ENCODE peak calls at places on chromosomes 1 and 21, in five cellular contexts. One of them, this sample, is unnamed. For H3K27me3, the result is how much of the 10 kb centered on the place peaks cover.

GRCh38 chr1:214584805-214585766 is 17.9 kb upstream of the CENPF start:
- DNase-seq in PC-3: peak
- DNase-seq in NT2/D1: no peak
- DNase-seq in cardiac muscle cell: peak
- DNase-seq in iPS DF 6.9: no peak
- DNase-seq in this sample: no peak

GRCh38 chr1:68112835-68113243 is 62.4 kb upstream of the DIRAS3 start:
- DNase-seq in PC-3: peak
- DNase-seq in NT2/D1: no peak
- DNase-seq in cardiac muscle cell: peak
- DNase-seq in iPS DF 6.9: no peak
- DNase-seq in this sample: peak

GRCh38 chr1:227958617-227959324 is 11.0 kb upstream of the WNT9A start:
- DNase-seq in PC-3: no peak
- DNase-seq in NT2/D1: no peak
- DNase-seq in cardiac muscle cell: no peak
- DNase-seq in iPS DF 6.9: no peak
- DNase-seq in this sample: no peak

GRCh38 chr1:232510367-232511110 is 119.4 kb downstream of the SIPA1L2 start:
- DNase-seq in PC-3: peak
- DNase-seq in NT2/D1: no peak
- DNase-seq in cardiac muscle cell: no peak
- DNase-seq in iPS DF 6.9: no peak
- DNase-seq in this sample: no peak

GRCh38 chr1:232227171-232227740 is 402.7 kb downstream of the SIPA1L2 start:
- DNase-seq in PC-3: no peak
- DNase-seq in NT2/D1: peak
- DNase-seq in cardiac muscle cell: peak
- DNase-seq in iPS DF 6.9: no peak
- DNase-seq in this sample: no peak

GRCh38 chr21:32131960-32132359 is 146.9 kb downstream of the MIS18A start:
- DNase-seq in PC-3: peak
- DNase-seq in NT2/D1: no peak
- DNase-seq in cardiac muscle cell: peak
- DNase-seq in iPS DF 6.9: no peak
- DNase-seq in this sample: peak

GRCh38 chr1:155499953-155500621 is 62.5 kb downstream of the ASH1L start:
- DNase-seq in PC-3: no peak
- DNase-seq in NT2/D1: peak
- DNase-seq in cardiac muscle cell: peak
- DNase-seq in iPS DF 6.9: no peak
- DNase-seq in this sample: no peak

GRCh38 chr1:72283204-72284083 is 1.1 kb upstream of the NEGR1 start:
- DNase-seq in PC-3: peak
- DNase-seq in NT2/D1: peak
- DNase-seq in cardiac muscle cell: peak
- DNase-seq in iPS DF 6.9: no peak
- DNase-seq in this sample: peak

GRCh38 chr21:44285102-44285501 is 574 bp upstream of the AIRE start:
- DNase-seq in PC-3: no peak
- DNase-seq in NT2/D1: no peak
- DNase-seq in cardiac muscle cell: no peak
- DNase-seq in iPS DF 6.9: no peak
- DNase-seq in this sample: no peak

GRCh38 chr21:17688912-17689874 is 76.5 kb upstream of the BTG3 start:
- DNase-seq in PC-3: peak
- DNase-seq in NT2/D1: no peak
- DNase-seq in cardiac muscle cell: peak
- DNase-seq in iPS DF 6.9: no peak
- DNase-seq in this sample: peak

GRCh38 chr1:205314986-205315618 is 6.4 kb downstream of the NUAK2 start:
- DNase-seq in PC-3: no peak
- DNase-seq in NT2/D1: no peak
- DNase-seq in cardiac muscle cell: no peak
- DNase-seq in iPS DF 6.9: no peak
- DNase-seq in this sample: no peak

GRCh38 chr1:55418208-55418607 is 203.0 kb upstream of the USP24 start:
- DNase-seq in PC-3: no peak
- DNase-seq in NT2/D1: no peak
- DNase-seq in cardiac muscle cell: no peak
- DNase-seq in iPS DF 6.9: no peak
- DNase-seq in this sample: no peak

GRCh38 chr1:166920561-166921475 is 44.8 kb upstream of the TADA1 start:
- DNase-seq in PC-3: no peak
- DNase-seq in NT2/D1: no peak
- DNase-seq in cardiac muscle cell: peak
- DNase-seq in iPS DF 6.9: no peak
- DNase-seq in this sample: peak

GRCh38 chr1:178052650-178053461 is 41.0 kb upstream of the RASAL2 start:
- DNase-seq in PC-3: no peak
- DNase-seq in NT2/D1: no peak
- DNase-seq in cardiac muscle cell: peak
- DNase-seq in iPS DF 6.9: no peak
- DNase-seq in this sample: no peak

GRCh38 chr1:232178191-232178590 is 451.7 kb downstream of the SIPA1L2 start:
- DNase-seq in PC-3: peak
- DNase-seq in NT2/D1: no peak
- DNase-seq in cardiac muscle cell: no peak
- DNase-seq in iPS DF 6.9: no peak
- DNase-seq in this sample: no peak

GRCh38 chr1:167520711-167521206 is 2.4 kb upstream of the CD247 start:
- DNase-seq in PC-3: no peak
- DNase-seq in NT2/D1: no peak
- DNase-seq in cardiac muscle cell: no peak
- DNase-seq in iPS DF 6.9: no peak
- DNase-seq in this sample: no peak

GRCh38 chr1:172779501-172779900 is 120.6 kb downstream of the FASLG start:
- DNase-seq in PC-3: no peak
- DNase-seq in NT2/D1: no peak
- DNase-seq in cardiac muscle cell: no peak
- DNase-seq in iPS DF 6.9: no peak
- DNase-seq in this sample: no peak

GRCh38 chr1:47521034-47521871 is 83.4 kb downstream of the FOXD2 start:
- DNase-seq in PC-3: no peak
- DNase-seq in NT2/D1: no peak
- DNase-seq in cardiac muscle cell: no peak
- DNase-seq in iPS DF 6.9: no peak
- DNase-seq in this sample: no peak

GRCh38 chr1:214146523-214146922 is 134.4 kb upstream of the SMYD2 start:
- DNase-seq in PC-3: peak
- DNase-seq in NT2/D1: no peak
- DNase-seq in cardiac muscle cell: no peak
- DNase-seq in iPS DF 6.9: no peak
- DNase-seq in this sample: no peak

GRCh38 chr1:155083865-155084721 is 5.5 kb downstream of the EFNA3 start:
- DNase-seq in PC-3: peak
- DNase-seq in NT2/D1: no peak
- DNase-seq in cardiac muscle cell: peak
- DNase-seq in iPS DF 6.9: no peak
- DNase-seq in this sample: no peak

GRCh38 chr1:160423966-160424365 is 23.6 kb downstream of the VANGL2 start:
- DNase-seq in PC-3: no peak
- DNase-seq in NT2/D1: no peak
- DNase-seq in cardiac muscle cell: no peak
- DNase-seq in iPS DF 6.9: no peak
- DNase-seq in this sample: no peak

GRCh38 chr1:234478152-234478480 is 863 bp downstream of the TARBP1 start:
- DNase-seq in PC-3: peak
- DNase-seq in NT2/D1: no peak
- DNase-seq in cardiac muscle cell: peak
- DNase-seq in iPS DF 6.9: peak
- DNase-seq in this sample: peak

GRCh38 chr1:10196991-10197390 is 13.4 kb upstream of the KIF1B start:
- DNase-seq in PC-3: no peak
- DNase-seq in NT2/D1: no peak
- DNase-seq in cardiac muscle cell: peak
- DNase-seq in iPS DF 6.9: no peak
- DNase-seq in this sample: no peak

GRCh38 chr1:30899577-30900389 is 8.8 kb downstream of the SDC3 start:
- DNase-seq in PC-3: no peak
- DNase-seq in NT2/D1: no peak
- DNase-seq in cardiac muscle cell: no peak
- DNase-seq in iPS DF 6.9: no peak
- DNase-seq in this sample: no peak
- H3K27me3 ChIP-seq in PC-3: under half
- H3K27me3 ChIP-seq in NT2/D1: under half
- H3K27me3 ChIP-seq in cardiac muscle cell: under half
- H3K27me3 ChIP-seq in iPS DF 6.9: under half
- H3K27me3 ChIP-seq in this sample: under half

GRCh38 chr1:228996286-228996685 is 261.0 kb downstream of the RHOU start:
- DNase-seq in PC-3: no peak
- DNase-seq in NT2/D1: no peak
- DNase-seq in cardiac muscle cell: no peak
- DNase-seq in iPS DF 6.9: no peak
- DNase-seq in this sample: no peak

GRCh38 chr1:228998179-228998578 is 262.9 kb downstream of the RHOU start:
- DNase-seq in PC-3: no peak
- DNase-seq in NT2/D1: no peak
- DNase-seq in cardiac muscle cell: no peak
- DNase-seq in iPS DF 6.9: no peak
- DNase-seq in this sample: peak

GRCh38 chr1:229000187-229000586 is 264.9 kb downstream of the RHOU start:
- DNase-seq in PC-3: no peak
- DNase-seq in NT2/D1: no peak
- DNase-seq in cardiac muscle cell: no peak
- DNase-seq in iPS DF 6.9: no peak
- DNase-seq in this sample: no peak

GRCh38 chr1:228999776-229000175 is 264.5 kb downstream of the RHOU start:
- DNase-seq in PC-3: no peak
- DNase-seq in NT2/D1: no peak
- DNase-seq in cardiac muscle cell: no peak
- DNase-seq in iPS DF 6.9: no peak
- DNase-seq in this sample: no peak

DNA sequence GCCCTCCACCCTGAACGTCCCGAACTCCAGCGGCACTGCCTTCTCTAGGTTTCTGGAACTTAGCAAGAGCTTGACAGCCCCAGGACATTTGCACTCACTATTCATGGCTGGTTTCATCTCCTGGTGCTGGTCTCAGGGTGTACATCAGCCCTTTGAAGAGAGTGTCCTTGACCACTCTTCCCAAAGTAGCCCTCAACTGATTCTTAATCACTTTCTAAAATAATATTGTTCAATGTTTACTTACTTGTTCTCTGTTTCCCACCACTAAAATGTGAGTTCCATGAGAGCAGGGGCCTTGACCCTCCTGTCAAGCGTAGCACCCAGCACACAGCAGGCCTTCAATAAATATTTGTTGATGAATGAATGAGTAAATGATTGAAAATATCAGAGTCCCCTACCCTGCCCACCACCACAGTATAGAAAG is 262.5 kb downstream of the RHOU start:
- DNase-seq in PC-3: no peak
- DNase-seq in NT2/D1: no peak
- DNase-seq in cardiac muscle cell: no peak
- DNase-seq in iPS DF 6.9: no peak
- DNase-seq in this sample: no peak
- H3K27me3 ChIP-seq in PC-3: half or more
- H3K27me3 ChIP-seq in NT2/D1: under half
- H3K27me3 ChIP-seq in cardiac muscle cell: under half
- H3K27me3 ChIP-seq in iPS DF 6.9: under half
- H3K27me3 ChIP-seq in this sample: under half

GRCh38 chr1:33341190-33341589 is 20.3 kb upstream of the A3GALT2 start:
- DNase-seq in PC-3: peak
- DNase-seq in NT2/D1: no peak
- DNase-seq in cardiac muscle cell: no peak
- DNase-seq in iPS DF 6.9: no peak
- DNase-seq in this sample: no peak

GRCh38 chr1:33339413-33339812 is 18.5 kb upstream of the A3GALT2 start:
- DNase-seq in PC-3: no peak
- DNase-seq in NT2/D1: no peak
- DNase-seq in cardiac muscle cell: peak
- DNase-seq in iPS DF 6.9: no peak
- DNase-seq in this sample: peak

GRCh38 chr1:33343539-33343938 is 22.6 kb upstream of the A3GALT2 start:
- DNase-seq in PC-3: no peak
- DNase-seq in NT2/D1: no peak
- DNase-seq in cardiac muscle cell: peak
- DNase-seq in iPS DF 6.9: no peak
- DNase-seq in this sample: no peak

GRCh38 chr1:33344896-33345295 is 24.0 kb upstream of the A3GALT2 start:
- DNase-seq in PC-3: no peak
- DNase-seq in NT2/D1: no peak
- DNase-seq in cardiac muscle cell: no peak
- DNase-seq in iPS DF 6.9: no peak
- DNase-seq in this sample: no peak

GRCh38 chr1:33342041-33342723 is 21.3 kb upstream of the A3GALT2 start:
- DNase-seq in PC-3: peak
- DNase-seq in NT2/D1: peak
- DNase-seq in cardiac muscle cell: peak
- DNase-seq in iPS DF 6.9: no peak
- DNase-seq in this sample: peak
- H3K27me3 ChIP-seq in PC-3: under half
- H3K27me3 ChIP-seq in NT2/D1: under half
- H3K27me3 ChIP-seq in cardiac muscle cell: under half
- H3K27me3 ChIP-seq in iPS DF 6.9: under half
- H3K27me3 ChIP-seq in this sample: under half

GRCh38 chr1:42848823-42849537 is 2.6 kb downstream of the ZNF691 start:
- DNase-seq in PC-3: peak
- DNase-seq in NT2/D1: no peak
- DNase-seq in cardiac muscle cell: no peak
- DNase-seq in iPS DF 6.9: no peak
- DNase-seq in this sample: no peak
- H3K27me3 ChIP-seq in PC-3: under half
- H3K27me3 ChIP-seq in NT2/D1: under half
- H3K27me3 ChIP-seq in cardiac muscle cell: under half
- H3K27me3 ChIP-seq in iPS DF 6.9: under half
- H3K27me3 ChIP-seq in this sample: under half

GRCh38 chr1:2224621-2225020 is 3.5 kb upstream of the SKI start:
- DNase-seq in PC-3: no peak
- DNase-seq in NT2/D1: no peak
- DNase-seq in cardiac muscle cell: no peak
- DNase-seq in iPS DF 6.9: no peak
- DNase-seq in this sample: no peak
- H3K27me3 ChIP-seq in PC-3: under half
- H3K27me3 ChIP-seq in NT2/D1: under half
- H3K27me3 ChIP-seq in cardiac muscle cell: under half
- H3K27me3 ChIP-seq in iPS DF 6.9: under half
- H3K27me3 ChIP-seq in this sample: under half